ENCODE peak calls at places on chromosome 11, in four cellular contexts. One of them, this sample, is unnamed.

GRCh38 chr11:26323837-26324236 is 8.1 kb upstream of the ANO3 start:
- DNase-seq in dorsolateral prefrontal cortex: no peak
- DNase-seq in heart right ventricle: no peak
- DNase-seq in AG04450: no peak
- DNase-seq in this sample: no peak

GRCh38 chr11:113188433-113188834 is 125.9 kb upstream of the TTC12 start:
- DNase-seq in dorsolateral prefrontal cortex: no peak
- DNase-seq in heart right ventricle: no peak
- DNase-seq in AG04450: no peak
- DNase-seq in this sample: no peak

GRCh38 chr11:64859542-64860414 is 15.3 kb upstream of the CDC42BPG start:
- DNase-seq in dorsolateral prefrontal cortex: no peak
- DNase-seq in heart right ventricle: no peak
- DNase-seq in AG04450: no peak
- DNase-seq in this sample: no peak

GRCh38 chr11:18853086-18853720 is 61.6 kb upstream of the PTPN5 start:
- DNase-seq in heart right ventricle: no peak
- DNase-seq in dorsolateral prefrontal cortex: no peak
- DNase-seq in AG04450: no peak
- DNase-seq in this sample: no peak

GRCh38 chr11:44426958-44427357 is 117.0 kb upstream of the ALX4 start:
- DNase-seq in heart right ventricle: no peak
- DNase-seq in AG04450: no peak
- DNase-seq in dorsolateral prefrontal cortex: no peak
- DNase-seq in this sample: no peak

GRCh38 chr11:13221722-13222121 is 55.9 kb upstream of the BMAL1 start:
- DNase-seq in dorsolateral prefrontal cortex: no peak
- DNase-seq in heart right ventricle: no peak
- DNase-seq in AG04450: no peak
- DNase-seq in this sample: no peak

GRCh38 chr11:3903207-3903896 is 47.9 kb downstream of the STIM1 start:
- DNase-seq in heart right ventricle: no peak
- DNase-seq in dorsolateral prefrontal cortex: no peak
- DNase-seq in AG04450: no peak
- DNase-seq in this sample: no peak

GRCh38 chr11:13051257-13051656 is 42.1 kb downstream of the RASSF10 start:
- DNase-seq in AG04450: no peak
- DNase-seq in dorsolateral prefrontal cortex: no peak
- DNase-seq in heart right ventricle: no peak
- DNase-seq in this sample: no peak

GRCh38 chr11:5596611-5597201 is at the start of gene TRIM6:
- DNase-seq in AG04450: no peak
- DNase-seq in dorsolateral prefrontal cortex: no peak
- DNase-seq in heart right ventricle: peak
- DNase-seq in this sample: peak